ENCODE peak calls at places on chromosome 20, in five cellular contexts. F, Z, A, E and O are unnamed samples.

GRCh38 chr20:38937000-38937399 is 10.8 kb downstream of the FAM83D start:
- DNase-seq in Z (no peak), E (no peak), F (no peak), A (no peak), O (no peak)

GRCh38 chr20:20369353-20370086 is 1.6 kb downstream of the INSM1 start:
- DNase-seq in E (no peak), A (no peak), Z (no peak), F (peak), O (peak)

GRCh38 chr20:50385733-50386640 is 124.2 kb upstream of the PTPN1 start:
- DNase-seq in E (no peak), A (no peak), F (no peak), Z (no peak), O (no peak)

GRCh38 chr20:63061051-63061531 is 54.3 kb upstream of the BHLHE23 start:
- DNase-seq in Z (no peak), A (peak), E (no peak), F (no peak), O (no peak)

GRCh38 chr20:48275737-48276342 is 490.6 kb upstream of the SULF2 start:
- DNase-seq in Z (no peak), E (no peak), A (no peak), F (no peak), O (no peak)

GRCh38 chr20:36390719-36391415 is 84.7 kb downstream of the DLGAP4 start:
- DNase-seq in Z (no peak), A (no peak), E (no peak), F (no peak), O (no peak)

GRCh38 chr20:53582574-53583351 is 10.9 kb downstream of the ZNF217 start:
- DNase-seq in F (no peak), E (peak), A (peak), Z (peak), O (no peak)

GRCh38 chr20:57795347-57795697 is 85.5 kb upstream of the PMEPA1 start:
- DNase-seq in E (no peak), F (no peak), A (no peak), Z (no peak), O (no peak)

GRCh38 chr20:52242237-52243230 is 51.0 kb upstream of the ZFP64 start:
- DNase-seq in F (no peak), E (peak), A (no peak), Z (peak), O (peak)

GRCh38 chr20:14189794-14190402 is 147.5 kb downstream of the FLRT3 start:
- DNase-seq in E (peak), F (no peak), A (no peak), Z (peak), O (no peak)

GRCh38 chr20:6169251-6169650 is 46.4 kb upstream of the FERMT1 start:
- DNase-seq in A (no peak), E (peak), F (no peak), Z (peak), O (no peak)

GRCh38 chr20:48025661-48026060 is 240.4 kb upstream of the SULF2 start:
- DNase-seq in A (no peak), F (no peak), E (peak), Z (peak), O (no peak)

GRCh38 chr20:3749087-3749688 is 16.7 kb downstream of the HSPA12B start:
- DNase-seq in F (no peak), Z (no peak), E (no peak), A (peak), O (no peak)

GRCh38 chr20:48841861-48842529 is 14.2 kb upstream of the PREX1 start:
- DNase-seq in E (peak), Z (peak), A (no peak), F (no peak), O (no peak)

GRCh38 chr20:62924567-62925419 is 1.5 kb downstream of the DIDO1 start:
- DNase-seq in A (no peak), Z (peak), F (peak), E (peak), O (no peak)

GRCh38 chr20:62856931-62857619 is 4.5 kb downstream of the TCFL5 start:
- DNase-seq in A (peak), Z (no peak), F (no peak), E (peak), O (no peak)

GRCh38 chr20:48247961-48248360 is 462.7 kb upstream of the SULF2 start:
- DNase-seq in Z (no peak), E (no peak), A (no peak), F (no peak), O (no peak)

GRCh38 chr20:6882911-6883310 is 115.4 kb downstream of the BMP2 start:
- DNase-seq in Z (peak), A (no peak), F (no peak), E (peak), O (no peak)

GRCh38 chr20:36541227-36542018 is at the start of gene MYL9:
- DNase-seq in A (peak), Z (peak), F (peak), E (peak), O (peak)

GRCh38 chr20:60569116-60569515 is 610.9 kb downstream of the CDH26 start:
- DNase-seq in Z (no peak), A (no peak), E (no peak), F (no peak), O (no peak)

DNA sequence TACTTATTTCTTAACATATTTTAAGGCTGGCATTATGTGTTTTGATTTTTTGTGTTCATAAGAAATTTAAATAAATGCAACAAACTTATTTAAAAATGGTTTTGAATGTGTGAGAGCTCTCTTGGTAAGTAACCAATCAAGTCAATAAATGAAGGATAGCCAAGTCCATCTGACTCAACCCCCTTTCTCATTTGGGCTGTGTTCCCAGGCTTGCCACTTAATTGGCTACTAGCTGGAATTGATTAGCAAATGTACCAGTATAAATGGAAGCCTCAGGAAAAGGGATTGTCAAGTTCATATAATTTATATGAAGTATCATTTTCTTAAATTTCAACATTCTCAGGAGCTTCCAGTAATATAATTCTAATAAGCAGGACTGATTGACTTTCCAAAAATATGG is 614.8 kb downstream of the CDH26 start:
- DNase-seq in A (no peak), Z (no peak), F (no peak), E (no peak), O (no peak)
- TF ChIP-seq CTCF in A (no peak), Z (no peak), F (no peak), E (no peak), O (no peak)

GRCh38 chr20:44004306-44004915 is 89.8 kb downstream of the TOX2 start:
- DNase-seq in A (no peak), E (no peak), Z (no peak), F (no peak), O (no peak)

GRCh38 chr20:44008806-44009678 is 94.4 kb downstream of the TOX2 start:
- DNase-seq in F (no peak), A (no peak), E (no peak), Z (no peak), O (no peak)

GRCh38 chr20:44005661-44006060 is 91.0 kb downstream of the TOX2 start:
- DNase-seq in E (no peak), A (no peak), F (no peak), Z (no peak), O (no peak)

GRCh38 chr20:44006126-44006525 is 91.5 kb downstream of the TOX2 start:
- DNase-seq in F (no peak), A (no peak), E (no peak), Z (no peak), O (no peak)

DNA sequence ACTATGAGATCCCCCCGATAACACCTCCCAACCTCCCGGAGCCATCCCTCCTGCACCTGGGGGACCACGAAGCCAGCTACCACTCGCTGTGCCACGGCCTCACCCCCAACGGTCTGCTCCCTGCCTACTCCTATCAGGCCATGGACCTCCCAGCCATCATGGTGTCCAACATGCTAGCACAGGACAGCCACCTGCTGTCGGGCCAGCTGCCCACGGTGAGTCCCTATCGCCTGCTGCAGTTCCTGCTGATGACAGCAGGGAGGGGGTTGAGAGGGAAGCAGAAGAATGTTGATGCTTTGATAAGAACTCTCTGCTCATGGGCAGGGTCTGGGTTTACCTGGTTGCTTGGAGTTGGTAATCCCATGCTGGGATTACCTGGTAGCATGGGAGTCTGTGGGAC is 91.9 kb downstream of the TOX2 start:
- DNase-seq in A (no peak), F (no peak), E (no peak), Z (no peak), O (no peak)
- TF ChIP-seq CTCF in A (no peak), F (no peak), E (no peak), Z (no peak), O (no peak)

GRCh38 chr20:37610203-37610798 is 82.6 kb upstream of the BLCAP start:
- DNase-seq in A (no peak), F (no peak), Z (no peak), E (no peak), O (no peak)

GRCh38 chr20:37611346-37611745 is 82.5 kb upstream of the CTNNBL1 start:
- DNase-seq in Z (no peak), A (no peak), F (no peak), E (no peak), O (no peak)

GRCh38 chr20:37619496-37619895 is 74.3 kb upstream of the CTNNBL1 start:
- DNase-seq in F (no peak), A (no peak), Z (no peak), E (no peak), O (no peak)

GRCh38 chr20:37611852-37612251 is 82.0 kb upstream of the CTNNBL1 start:
- DNase-seq in Z (no peak), A (no peak), F (no peak), E (no peak), O (no peak)

GRCh38 chr20:37615507-37616425 is 78.1 kb upstream of the CTNNBL1 start:
- DNase-seq in F (peak), E (no peak), Z (peak), A (no peak), O (peak)
- TF ChIP-seq CTCF in F (peak), E (peak), Z (peak), A (peak), O (peak)

GRCh38 chr20:16279320-16279719 is 293.9 kb downstream of the KIF16B start:
- DNase-seq in Z (no peak), E (no peak), A (no peak), F (no peak), O (no peak)
- TF ChIP-seq CTCF in Z (no peak), E (no peak), A (no peak), F (no peak), O (no peak)

GRCh38 chr20:24781061-24781980 is 167.7 kb upstream of the CST7 start:
- DNase-seq in F (no peak), E (peak), Z (peak), A (peak), O (no peak)
- TF ChIP-seq CTCF in F (peak), E (no peak), Z (peak), A (no peak), O (peak)